ENCODE peak calls at places on chromosomes 2 and 18, in eight cellular contexts. F, N, A, C, J, D, K and I are unnamed samples.

GRCh38 chr2:24959761-24960160 is 12.0 kb downstream of the DNAJC27 start:
- DNase-seq in F (peak; percentile 39), N (no peak), A (no peak), C (no peak), J (no peak), D (no peak), K (no peak), I (peak; percentile 24)

GRCh38 chr2:70728128-70728527 is 39.9 kb downstream of the ADD2 start:
- DNase-seq in F (no peak), N (no peak), A (no peak), C (no peak), J (no peak), D (no peak), K (peak; percentile 11), I (no peak)

GRCh38 chr18:41134426-41134825 is 820.6 kb upstream of the PIK3C3 start:
- DNase-seq in F (no peak), N (no peak), A (peak; percentile 24), C (no peak), J (no peak), D (no peak), K (no peak), I (no peak)

GRCh38 chr2:241272722-241273551 is 42.5 kb downstream of the HDLBP start:
- DNase-seq in F (peak; percentile 76), N (no peak), A (peak; percentile 59), C (peak; percentile 73), J (peak; percentile 72), D (peak; percentile 92), K (peak; percentile 76), I (peak; percentile 76)

GRCh38 chr2:187210726-187211125 is 237.3 kb downstream of the CALCRL start:
- DNase-seq in F (no peak), N (no peak), A (no peak), C (no peak), J (no peak), D (no peak), K (no peak), I (no peak)

GRCh38 chr18:47737198-47737830 is 193.1 kb downstream of the SMAD2 start:
- DNase-seq in F (no peak), N (no peak), A (no peak), C (no peak), J (no peak), D (no peak), K (no peak), I (peak; percentile 7)

GRCh38 chr2:5459041-5459440 is 233.1 kb upstream of the SOX11 start:
- DNase-seq in F (no peak), N (no peak), A (no peak), C (no peak), J (no peak), D (no peak), K (no peak), I (no peak)

GRCh38 chr2:36371963-36372391 is 16.4 kb downstream of the CRIM1 start:
- DNase-seq in F (no peak), N (no peak), A (peak; percentile 84), C (peak; percentile 71), J (no peak), D (no peak), K (no peak), I (no peak)

GRCh38 chr2:127007652-127008051 is 99.3 kb downstream of the BIN1 start:
- DNase-seq in F (no peak), N (no peak), A (peak; percentile 87), C (no peak), J (no peak), D (no peak), K (no peak), I (no peak)

GRCh38 chr2:181231886-181232644 is 225.1 kb upstream of the ITGA4 start:
- DNase-seq in F (no peak), N (no peak), A (no peak), C (no peak), J (no peak), D (no peak), K (no peak), I (no peak)

GRCh38 chr2:233851169-233851568 is 3.2 kb downstream of the HJURP start:
- DNase-seq in F (no peak), N (no peak), A (no peak), C (no peak), J (no peak), D (no peak), K (no peak), I (no peak)

GRCh38 chr2:233848276-233848675 is 6.1 kb downstream of the HJURP start:
- DNase-seq in F (no peak), N (no peak), A (no peak), C (no peak), J (no peak), D (no peak), K (no peak), I (no peak)

GRCh38 chr2:233852056-233852455 is 2.3 kb downstream of the HJURP start:
- DNase-seq in F (no peak), N (no peak), A (no peak), C (no peak), J (no peak), D (no peak), K (no peak), I (no peak)

GRCh38 chr2:233849607-233850271 is 4.6 kb downstream of the HJURP start:
- DNase-seq in F (no peak), N (no peak), A (no peak), C (no peak), J (no peak), D (no peak), K (no peak), I (no peak)

GRCh38 chr2:233850745-233851144 is 3.6 kb downstream of the HJURP start:
- DNase-seq in F (no peak), N (no peak), A (no peak), C (no peak), J (no peak), D (no peak), K (no peak), I (no peak)
- H3K4me1 ChIP-seq in F (no peaks in the 10 kb centered on the region), N (peaks cover 27% of the 10 kb centered on the region), A (peaks cover 13% of the 10 kb centered on the region), C (peaks cover 33% of the 10 kb centered on the region), J (peaks cover 6% of the 10 kb centered on the region), D (peaks cover 29% of the 10 kb centered on the region), K (peaks cover 31% of the 10 kb centered on the region), I (peaks cover 4% of the 10 kb centered on the region)

GRCh38 chr2:47900857-47901256 is 5.4 kb downstream of the FBXO11 start:
- DNase-seq in F (no peak), N (no peak), A (no peak), C (no peak), J (no peak), D (no peak), K (no peak), I (no peak)

GRCh38 chr2:47896450-47896968 is 9.8 kb downstream of the FBXO11 start:
- DNase-seq in F (no peak), N (no peak), A (no peak), C (no peak), J (no peak), D (no peak), K (no peak), I (no peak)

GRCh38 chr2:47897191-47897955 is 8.9 kb downstream of the FBXO11 start:
- DNase-seq in F (no peak), N (no peak), A (no peak), C (no peak), J (no peak), D (no peak), K (no peak), I (no peak)

GRCh38 chr2:47899915-47900314 is 6.4 kb downstream of the FBXO11 start:
- DNase-seq in F (no peak), N (no peak), A (no peak), C (no peak), J (no peak), D (no peak), K (peak; percentile 28), I (no peak)

GRCh38 chr2:47898089-47898731 is 8.1 kb downstream of the FBXO11 start:
- DNase-seq in F (no peak), N (no peak), A (no peak), C (no peak), J (no peak), D (no peak), K (no peak), I (no peak)
- H3K4me1 ChIP-seq in F (no peaks in the 10 kb centered on the region), N (peaks cover 21% of the 10 kb centered on the region), A (no peaks in the 10 kb centered on the region), C (peaks cover 13% of the 10 kb centered on the region), J (peaks cover 11% of the 10 kb centered on the region), D (peaks cover 7% of the 10 kb centered on the region), K (peaks cover 36% of the 10 kb centered on the region), I (peaks cover 6% of the 10 kb centered on the region)

DNA sequence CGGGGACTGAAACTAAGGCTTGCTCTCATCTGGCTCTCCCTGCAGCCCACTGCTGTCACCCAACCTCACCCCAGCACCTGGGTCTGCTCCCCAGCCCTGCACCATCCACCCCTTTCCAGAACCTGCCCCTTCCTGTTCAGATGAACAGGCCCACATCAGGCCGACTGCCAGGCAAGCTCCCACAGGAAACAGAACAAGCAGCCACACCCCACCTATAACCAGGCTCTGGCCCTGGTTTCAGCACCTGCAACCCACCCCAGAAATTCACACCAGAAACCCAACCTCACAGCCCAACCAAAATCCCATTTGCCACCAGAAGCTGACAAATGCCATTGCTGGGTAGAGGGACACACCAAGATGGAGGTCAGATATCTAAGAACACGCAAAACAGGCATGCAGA is 159.2 kb upstream of the ID2 start:
- DNase-seq in F (peak; percentile 47), N (no peak), A (no peak), C (no peak), J (no peak), D (no peak), K (no peak), I (peak; percentile 48)
- H3K4me1 ChIP-seq in F (peaks cover 2% of the 10 kb centered on the region), N (no peaks in the 10 kb centered on the region), A (no peaks in the 10 kb centered on the region), C (peaks cover 9% of the 10 kb centered on the region), J (no peaks in the 10 kb centered on the region), D (peaks cover 24% of the 10 kb centered on the region), K (peaks cover 10% of the 10 kb centered on the region), I (peaks cover 15% of the 10 kb centered on the region)

DNA sequence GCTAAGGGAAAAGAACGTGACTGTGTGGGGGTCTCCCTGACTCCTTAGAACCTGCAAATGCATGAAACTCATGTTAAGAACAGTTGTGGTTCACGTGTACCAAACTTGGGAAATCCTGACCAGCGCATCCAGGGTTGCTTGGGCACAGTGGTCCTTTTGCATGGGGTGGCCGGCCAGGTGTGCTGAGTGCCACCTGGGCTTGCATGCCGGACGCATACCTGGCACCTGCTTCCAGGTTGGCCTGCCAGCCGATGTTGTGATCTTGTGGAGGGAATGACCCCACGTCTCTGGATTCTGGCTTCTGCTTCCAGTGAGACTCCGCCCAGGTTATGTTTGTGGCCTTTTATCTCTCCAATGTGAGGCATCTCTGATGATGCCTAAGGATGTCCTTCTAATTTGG is 118.7 kb downstream of the AGAP1 start:
- DNase-seq in F (no peak), N (no peak), A (no peak), C (no peak), J (no peak), D (no peak), K (no peak), I (no peak)
- H3K4me1 ChIP-seq in F (no peaks in the 10 kb centered on the region), N (peaks cover under 1% of the 10 kb centered on the region), A (peaks cover 6% of the 10 kb centered on the region), C (peaks cover 5% of the 10 kb centered on the region), J (peaks cover 3% of the 10 kb centered on the region), D (peaks cover 41% of the 10 kb centered on the region), K (no peaks in the 10 kb centered on the region), I (no peaks in the 10 kb centered on the region)